ENCODE peak calls at places on chromosomes 5 and 9, in nine cellular contexts. One of them, this sample, is unnamed.

GRCh38 chr9:127083133-127083532 is 39.3 kb downstream of the ANGPTL2 start:
- DNase-seq in natural killer cell treated with Interleukin-12 subunit alpha and Interleukin-12 subunit beta and Interleukin-15 and Interleukin-18, amount 100 ng/mL, for 72 hours: no peak
- DNase-seq in stimulated activated CD4-positive, alpha-beta T cell treated with anti-CD3 and anti-CD28 coated beads, Interleukin-12 subunit alpha, Interleukin-12 subunit beta, amount 100 ng/mL, for 24 hours: no peak
- DNase-seq in ovary: no peak
- DNase-seq in BE2C: no peak
- DNase-seq in OCI-LY7: no peak
- DNase-seq in left ventricle myocardium inferior: no peak
- DNase-seq in dorsolateral prefrontal cortex: no peak
- DNase-seq in NCI-H2081: no peak
- DNase-seq in this sample: no peak

GRCh38 chr9:32551491-32552049 is 557 bp upstream of the SMIM27 start:
- DNase-seq in natural killer cell treated with Interleukin-12 subunit alpha and Interleukin-12 subunit beta and Interleukin-15 and Interleukin-18, amount 100 ng/mL, for 72 hours: peak
- DNase-seq in stimulated activated CD4-positive, alpha-beta T cell treated with anti-CD3 and anti-CD28 coated beads, Interleukin-12 subunit alpha, Interleukin-12 subunit beta, amount 100 ng/mL, for 24 hours: peak
- DNase-seq in OCI-LY7: peak
- DNase-seq in NCI-H2081: peak
- DNase-seq in ovary: peak
- DNase-seq in dorsolateral prefrontal cortex: peak
- DNase-seq in left ventricle myocardium inferior: no peak
- DNase-seq in BE2C: peak
- DNase-seq in this sample: peak

GRCh38 chr9:137195525-137196220 is 4.9 kb downstream of the TPRN start:
- DNase-seq in ovary: no peak
- DNase-seq in natural killer cell treated with Interleukin-12 subunit alpha and Interleukin-12 subunit beta and Interleukin-15 and Interleukin-18, amount 100 ng/mL, for 72 hours: no peak
- DNase-seq in stimulated activated CD4-positive, alpha-beta T cell treated with anti-CD3 and anti-CD28 coated beads, Interleukin-12 subunit alpha, Interleukin-12 subunit beta, amount 100 ng/mL, for 24 hours: no peak
- DNase-seq in BE2C: no peak
- DNase-seq in OCI-LY7: no peak
- DNase-seq in NCI-H2081: peak
- DNase-seq in dorsolateral prefrontal cortex: no peak
- DNase-seq in left ventricle myocardium inferior: no peak
- DNase-seq in this sample: no peak

GRCh38 chr5:107532182-107532878 is 138.4 kb downstream of the EFNA5 start:
- DNase-seq in dorsolateral prefrontal cortex: no peak
- DNase-seq in BE2C: no peak
- DNase-seq in natural killer cell treated with Interleukin-12 subunit alpha and Interleukin-12 subunit beta and Interleukin-15 and Interleukin-18, amount 100 ng/mL, for 72 hours: no peak
- DNase-seq in stimulated activated CD4-positive, alpha-beta T cell treated with anti-CD3 and anti-CD28 coated beads, Interleukin-12 subunit alpha, Interleukin-12 subunit beta, amount 100 ng/mL, for 24 hours: no peak
- DNase-seq in ovary: no peak
- DNase-seq in left ventricle myocardium inferior: no peak
- DNase-seq in NCI-H2081: no peak
- DNase-seq in OCI-LY7: no peak
- DNase-seq in this sample: no peak

GRCh38 chr5:113617191-113617796 is 103.8 kb downstream of the YTHDC2 start:
- DNase-seq in natural killer cell treated with Interleukin-12 subunit alpha and Interleukin-12 subunit beta and Interleukin-15 and Interleukin-18, amount 100 ng/mL, for 72 hours: no peak
- DNase-seq in NCI-H2081: no peak
- DNase-seq in OCI-LY7: no peak
- DNase-seq in left ventricle myocardium inferior: no peak
- DNase-seq in stimulated activated CD4-positive, alpha-beta T cell treated with anti-CD3 and anti-CD28 coated beads, Interleukin-12 subunit alpha, Interleukin-12 subunit beta, amount 100 ng/mL, for 24 hours: no peak
- DNase-seq in BE2C: no peak
- DNase-seq in dorsolateral prefrontal cortex: no peak
- DNase-seq in ovary: no peak
- DNase-seq in this sample: no peak

GRCh38 chr5:7261049-7261448 is 134.9 kb upstream of the ADCY2 start:
- DNase-seq in left ventricle myocardium inferior: no peak
- DNase-seq in OCI-LY7: peak
- DNase-seq in dorsolateral prefrontal cortex: no peak
- DNase-seq in natural killer cell treated with Interleukin-12 subunit alpha and Interleukin-12 subunit beta and Interleukin-15 and Interleukin-18, amount 100 ng/mL, for 72 hours: no peak
- DNase-seq in NCI-H2081: peak
- DNase-seq in stimulated activated CD4-positive, alpha-beta T cell treated with anti-CD3 and anti-CD28 coated beads, Interleukin-12 subunit alpha, Interleukin-12 subunit beta, amount 100 ng/mL, for 24 hours: no peak
- DNase-seq in ovary: no peak
- DNase-seq in BE2C: no peak
- DNase-seq in this sample: peak

GRCh38 chr9:70954126-70954525 is 167.3 kb downstream of the TRPM3 start:
- DNase-seq in BE2C: no peak
- DNase-seq in OCI-LY7: no peak
- DNase-seq in stimulated activated CD4-positive, alpha-beta T cell treated with anti-CD3 and anti-CD28 coated beads, Interleukin-12 subunit alpha, Interleukin-12 subunit beta, amount 100 ng/mL, for 24 hours: no peak
- DNase-seq in natural killer cell treated with Interleukin-12 subunit alpha and Interleukin-12 subunit beta and Interleukin-15 and Interleukin-18, amount 100 ng/mL, for 72 hours: no peak
- DNase-seq in dorsolateral prefrontal cortex: no peak
- DNase-seq in NCI-H2081: no peak
- DNase-seq in left ventricle myocardium inferior: no peak
- DNase-seq in ovary: no peak
- DNase-seq in this sample: no peak

GRCh38 chr9:69265891-69266290 is 59.1 kb upstream of the ENTREP1 start:
- DNase-seq in NCI-H2081: no peak
- DNase-seq in dorsolateral prefrontal cortex: no peak
- DNase-seq in BE2C: no peak
- DNase-seq in ovary: no peak
- DNase-seq in natural killer cell treated with Interleukin-12 subunit alpha and Interleukin-12 subunit beta and Interleukin-15 and Interleukin-18, amount 100 ng/mL, for 72 hours: no peak
- DNase-seq in left ventricle myocardium inferior: no peak
- DNase-seq in OCI-LY7: no peak
- DNase-seq in stimulated activated CD4-positive, alpha-beta T cell treated with anti-CD3 and anti-CD28 coated beads, Interleukin-12 subunit alpha, Interleukin-12 subunit beta, amount 100 ng/mL, for 24 hours: no peak
- DNase-seq in this sample: no peak

GRCh38 chr9:2093920-2094597 is 78.9 kb downstream of the SMARCA2 start:
- DNase-seq in natural killer cell treated with Interleukin-12 subunit alpha and Interleukin-12 subunit beta and Interleukin-15 and Interleukin-18, amount 100 ng/mL, for 72 hours: no peak
- DNase-seq in dorsolateral prefrontal cortex: no peak
- DNase-seq in BE2C: no peak
- DNase-seq in NCI-H2081: no peak
- DNase-seq in stimulated activated CD4-positive, alpha-beta T cell treated with anti-CD3 and anti-CD28 coated beads, Interleukin-12 subunit alpha, Interleukin-12 subunit beta, amount 100 ng/mL, for 24 hours: no peak
- DNase-seq in left ventricle myocardium inferior: no peak
- DNase-seq in OCI-LY7: no peak
- DNase-seq in ovary: no peak
- DNase-seq in this sample: no peak

GRCh38 chr5:55711531-55712022 is 547 bp downstream of the SLC38A9 start:
- DNase-seq in OCI-LY7: no peak
- DNase-seq in BE2C: no peak
- DNase-seq in left ventricle myocardium inferior: no peak
- DNase-seq in stimulated activated CD4-positive, alpha-beta T cell treated with anti-CD3 and anti-CD28 coated beads, Interleukin-12 subunit alpha, Interleukin-12 subunit beta, amount 100 ng/mL, for 24 hours: no peak
- DNase-seq in natural killer cell treated with Interleukin-12 subunit alpha and Interleukin-12 subunit beta and Interleukin-15 and Interleukin-18, amount 100 ng/mL, for 72 hours: no peak
- DNase-seq in dorsolateral prefrontal cortex: no peak
- DNase-seq in ovary: no peak
- DNase-seq in NCI-H2081: no peak
- DNase-seq in this sample: no peak

GRCh38 chr5:147818290-147818689 is 13.2 kb downstream of the SPINK1 start:
- DNase-seq in natural killer cell treated with Interleukin-12 subunit alpha and Interleukin-12 subunit beta and Interleukin-15 and Interleukin-18, amount 100 ng/mL, for 72 hours: no peak
- DNase-seq in left ventricle myocardium inferior: no peak
- DNase-seq in stimulated activated CD4-positive, alpha-beta T cell treated with anti-CD3 and anti-CD28 coated beads, Interleukin-12 subunit alpha, Interleukin-12 subunit beta, amount 100 ng/mL, for 24 hours: no peak
- DNase-seq in NCI-H2081: no peak
- DNase-seq in OCI-LY7: no peak
- DNase-seq in BE2C: no peak
- DNase-seq in dorsolateral prefrontal cortex: no peak
- DNase-seq in ovary: no peak
- DNase-seq in this sample: no peak

GRCh38 chr5:43150748-43151147 is 30.0 kb downstream of the ZNF131 start:
- DNase-seq in left ventricle myocardium inferior: no peak
- DNase-seq in OCI-LY7: no peak
- DNase-seq in stimulated activated CD4-positive, alpha-beta T cell treated with anti-CD3 and anti-CD28 coated beads, Interleukin-12 subunit alpha, Interleukin-12 subunit beta, amount 100 ng/mL, for 24 hours: no peak
- DNase-seq in ovary: no peak
- DNase-seq in natural killer cell treated with Interleukin-12 subunit alpha and Interleukin-12 subunit beta and Interleukin-15 and Interleukin-18, amount 100 ng/mL, for 72 hours: no peak
- DNase-seq in dorsolateral prefrontal cortex: no peak
- DNase-seq in BE2C: peak
- DNase-seq in NCI-H2081: no peak
- DNase-seq in this sample: no peak

GRCh38 chr5:57172466-57172961 is 1.3 kb upstream of the GPBP1 start:
- DNase-seq in stimulated activated CD4-positive, alpha-beta T cell treated with anti-CD3 and anti-CD28 coated beads, Interleukin-12 subunit alpha, Interleukin-12 subunit beta, amount 100 ng/mL, for 24 hours: no peak
- DNase-seq in NCI-H2081: peak
- DNase-seq in ovary: no peak
- DNase-seq in dorsolateral prefrontal cortex: no peak
- DNase-seq in natural killer cell treated with Interleukin-12 subunit alpha and Interleukin-12 subunit beta and Interleukin-15 and Interleukin-18, amount 100 ng/mL, for 72 hours: no peak
- DNase-seq in BE2C: no peak
- DNase-seq in OCI-LY7: peak
- DNase-seq in left ventricle myocardium inferior: no peak
- DNase-seq in this sample: peak

GRCh38 chr5:37771731-37772130 is 68.1 kb downstream of the GDNF start:
- DNase-seq in BE2C: no peak
- DNase-seq in dorsolateral prefrontal cortex: no peak
- DNase-seq in NCI-H2081: no peak
- DNase-seq in ovary: no peak
- DNase-seq in stimulated activated CD4-positive, alpha-beta T cell treated with anti-CD3 and anti-CD28 coated beads, Interleukin-12 subunit alpha, Interleukin-12 subunit beta, amount 100 ng/mL, for 24 hours: no peak
- DNase-seq in left ventricle myocardium inferior: no peak
- DNase-seq in natural killer cell treated with Interleukin-12 subunit alpha and Interleukin-12 subunit beta and Interleukin-15 and Interleukin-18, amount 100 ng/mL, for 72 hours: no peak
- DNase-seq in OCI-LY7: no peak
- DNase-seq in this sample: no peak

GRCh38 chr9:137032893-137033292 is 1.0 kb upstream of the FUT7 start:
- DNase-seq in ovary: no peak
- DNase-seq in BE2C: no peak
- DNase-seq in left ventricle myocardium inferior: peak
- DNase-seq in NCI-H2081: no peak
- DNase-seq in natural killer cell treated with Interleukin-12 subunit alpha and Interleukin-12 subunit beta and Interleukin-15 and Interleukin-18, amount 100 ng/mL, for 72 hours: no peak
- DNase-seq in OCI-LY7: no peak
- DNase-seq in stimulated activated CD4-positive, alpha-beta T cell treated with anti-CD3 and anti-CD28 coated beads, Interleukin-12 subunit alpha, Interleukin-12 subunit beta, amount 100 ng/mL, for 24 hours: no peak
- DNase-seq in dorsolateral prefrontal cortex: no peak
- DNase-seq in this sample: no peak

GRCh38 chr5:10232386-10232785 is 17.3 kb downstream of the ATPSCKMT start:
- DNase-seq in OCI-LY7: no peak
- DNase-seq in dorsolateral prefrontal cortex: no peak
- DNase-seq in BE2C: no peak
- DNase-seq in ovary: no peak
- DNase-seq in natural killer cell treated with Interleukin-12 subunit alpha and Interleukin-12 subunit beta and Interleukin-15 and Interleukin-18, amount 100 ng/mL, for 72 hours: no peak
- DNase-seq in left ventricle myocardium inferior: no peak
- DNase-seq in stimulated activated CD4-positive, alpha-beta T cell treated with anti-CD3 and anti-CD28 coated beads, Interleukin-12 subunit alpha, Interleukin-12 subunit beta, amount 100 ng/mL, for 24 hours: no peak
- DNase-seq in NCI-H2081: no peak
- DNase-seq in this sample: no peak

GRCh38 chr9:72718503-72718902 is 197.1 kb downstream of the TMC1 start:
- DNase-seq in stimulated activated CD4-positive, alpha-beta T cell treated with anti-CD3 and anti-CD28 coated beads, Interleukin-12 subunit alpha, Interleukin-12 subunit beta, amount 100 ng/mL, for 24 hours: no peak
- DNase-seq in natural killer cell treated with Interleukin-12 subunit alpha and Interleukin-12 subunit beta and Interleukin-15 and Interleukin-18, amount 100 ng/mL, for 72 hours: no peak
- DNase-seq in left ventricle myocardium inferior: no peak
- DNase-seq in OCI-LY7: no peak
- DNase-seq in NCI-H2081: no peak
- DNase-seq in ovary: no peak
- DNase-seq in dorsolateral prefrontal cortex: no peak
- DNase-seq in BE2C: no peak
- DNase-seq in this sample: no peak

GRCh38 chr9:79883073-79883645 is 311.4 kb downstream of the TLE4 start:
- DNase-seq in BE2C: no peak
- DNase-seq in dorsolateral prefrontal cortex: no peak
- DNase-seq in natural killer cell treated with Interleukin-12 subunit alpha and Interleukin-12 subunit beta and Interleukin-15 and Interleukin-18, amount 100 ng/mL, for 72 hours: no peak
- DNase-seq in ovary: no peak
- DNase-seq in OCI-LY7: peak
- DNase-seq in left ventricle myocardium inferior: peak
- DNase-seq in NCI-H2081: no peak
- DNase-seq in stimulated activated CD4-positive, alpha-beta T cell treated with anti-CD3 and anti-CD28 coated beads, Interleukin-12 subunit alpha, Interleukin-12 subunit beta, amount 100 ng/mL, for 24 hours: no peak
- DNase-seq in this sample: no peak

GRCh38 chr5:150155258-150156032 is at the start of gene PDGFRB:
- DNase-seq in natural killer cell treated with Interleukin-12 subunit alpha and Interleukin-12 subunit beta and Interleukin-15 and Interleukin-18, amount 100 ng/mL, for 72 hours: peak
- DNase-seq in stimulated activated CD4-positive, alpha-beta T cell treated with anti-CD3 and anti-CD28 coated beads, Interleukin-12 subunit alpha, Interleukin-12 subunit beta, amount 100 ng/mL, for 24 hours: peak
- DNase-seq in BE2C: peak
- DNase-seq in left ventricle myocardium inferior: peak
- DNase-seq in NCI-H2081: peak
- DNase-seq in dorsolateral prefrontal cortex: peak
- DNase-seq in OCI-LY7: no peak
- DNase-seq in ovary: peak
- DNase-seq in this sample: peak

GRCh38 chr5:10431408-10431807 is 10.3 kb upstream of the ROPN1L start:
- DNase-seq in OCI-LY7: no peak
- DNase-seq in dorsolateral prefrontal cortex: no peak
- DNase-seq in left ventricle myocardium inferior: no peak
- DNase-seq in NCI-H2081: no peak
- DNase-seq in natural killer cell treated with Interleukin-12 subunit alpha and Interleukin-12 subunit beta and Interleukin-15 and Interleukin-18, amount 100 ng/mL, for 72 hours: no peak
- DNase-seq in stimulated activated CD4-positive, alpha-beta T cell treated with anti-CD3 and anti-CD28 coated beads, Interleukin-12 subunit alpha, Interleukin-12 subunit beta, amount 100 ng/mL, for 24 hours: no peak
- DNase-seq in ovary: no peak
- DNase-seq in BE2C: no peak
- DNase-seq in this sample: no peak

GRCh38 chr5:109038209-109038840 is 290.6 kb downstream of the FER start:
- DNase-seq in dorsolateral prefrontal cortex: no peak
- DNase-seq in ovary: no peak
- DNase-seq in natural killer cell treated with Interleukin-12 subunit alpha and Interleukin-12 subunit beta and Interleukin-15 and Interleukin-18, amount 100 ng/mL, for 72 hours: no peak
- DNase-seq in NCI-H2081: no peak
- DNase-seq in OCI-LY7: no peak
- DNase-seq in left ventricle myocardium inferior: no peak
- DNase-seq in stimulated activated CD4-positive, alpha-beta T cell treated with anti-CD3 and anti-CD28 coated beads, Interleukin-12 subunit alpha, Interleukin-12 subunit beta, amount 100 ng/mL, for 24 hours: no peak
- DNase-seq in BE2C: no peak
- DNase-seq in this sample: no peak

GRCh38 chr5:181189962-181190710 is 14.9 kb downstream of the TRIM7 start:
- DNase-seq in natural killer cell treated with Interleukin-12 subunit alpha and Interleukin-12 subunit beta and Interleukin-15 and Interleukin-18, amount 100 ng/mL, for 72 hours: no peak
- DNase-seq in dorsolateral prefrontal cortex: no peak
- DNase-seq in left ventricle myocardium inferior: no peak
- DNase-seq in stimulated activated CD4-positive, alpha-beta T cell treated with anti-CD3 and anti-CD28 coated beads, Interleukin-12 subunit alpha, Interleukin-12 subunit beta, amount 100 ng/mL, for 24 hours: no peak
- DNase-seq in BE2C: no peak
- DNase-seq in ovary: peak
- DNase-seq in NCI-H2081: no peak
- DNase-seq in OCI-LY7: peak
- DNase-seq in this sample: no peak

GRCh38 chr5:307794-308579 is 13.5 kb upstream of the AHRR start:
- DNase-seq in ovary: no peak
- DNase-seq in OCI-LY7: no peak
- DNase-seq in dorsolateral prefrontal cortex: peak
- DNase-seq in NCI-H2081: no peak
- DNase-seq in BE2C: no peak
- DNase-seq in stimulated activated CD4-positive, alpha-beta T cell treated with anti-CD3 and anti-CD28 coated beads, Interleukin-12 subunit alpha, Interleukin-12 subunit beta, amount 100 ng/mL, for 24 hours: no peak
- DNase-seq in natural killer cell treated with Interleukin-12 subunit alpha and Interleukin-12 subunit beta and Interleukin-15 and Interleukin-18, amount 100 ng/mL, for 72 hours: no peak
- DNase-seq in left ventricle myocardium inferior: no peak
- DNase-seq in this sample: no peak

GRCh38 chr5:14574891-14575496 is 6.6 kb upstream of the OTULINL start:
- DNase-seq in ovary: no peak
- DNase-seq in NCI-H2081: peak
- DNase-seq in BE2C: no peak
- DNase-seq in OCI-LY7: no peak
- DNase-seq in left ventricle myocardium inferior: peak
- DNase-seq in dorsolateral prefrontal cortex: no peak
- DNase-seq in stimulated activated CD4-positive, alpha-beta T cell treated with anti-CD3 and anti-CD28 coated beads, Interleukin-12 subunit alpha, Interleukin-12 subunit beta, amount 100 ng/mL, for 24 hours: no peak
- DNase-seq in natural killer cell treated with Interleukin-12 subunit alpha and Interleukin-12 subunit beta and Interleukin-15 and Interleukin-18, amount 100 ng/mL, for 72 hours: no peak
- DNase-seq in this sample: peak

GRCh38 chr9:113151696-113152630 is 1.2 kb downstream of the SLC31A2 start:
- DNase-seq in natural killer cell treated with Interleukin-12 subunit alpha and Interleukin-12 subunit beta and Interleukin-15 and Interleukin-18, amount 100 ng/mL, for 72 hours: no peak
- DNase-seq in OCI-LY7: no peak
- DNase-seq in NCI-H2081: no peak
- DNase-seq in left ventricle myocardium inferior: peak
- DNase-seq in dorsolateral prefrontal cortex: no peak
- DNase-seq in BE2C: no peak
- DNase-seq in ovary: peak
- DNase-seq in stimulated activated CD4-positive, alpha-beta T cell treated with anti-CD3 and anti-CD28 coated beads, Interleukin-12 subunit alpha, Interleukin-12 subunit beta, amount 100 ng/mL, for 24 hours: no peak
- DNase-seq in this sample: no peak

GRCh38 chr9:126981218-126981617 is 66.6 kb downstream of the RALGPS1 start:
- DNase-seq in natural killer cell treated with Interleukin-12 subunit alpha and Interleukin-12 subunit beta and Interleukin-15 and Interleukin-18, amount 100 ng/mL, for 72 hours: no peak
- DNase-seq in BE2C: no peak
- DNase-seq in OCI-LY7: no peak
- DNase-seq in ovary: no peak
- DNase-seq in dorsolateral prefrontal cortex: no peak
- DNase-seq in NCI-H2081: no peak
- DNase-seq in stimulated activated CD4-positive, alpha-beta T cell treated with anti-CD3 and anti-CD28 coated beads, Interleukin-12 subunit alpha, Interleukin-12 subunit beta, amount 100 ng/mL, for 24 hours: no peak
- DNase-seq in left ventricle myocardium inferior: no peak
- DNase-seq in this sample: no peak

GRCh38 chr5:179608131-179608581 is 15.3 kb downstream of the HNRNPH1 start:
- DNase-seq in NCI-H2081: no peak
- DNase-seq in BE2C: no peak
- DNase-seq in ovary: no peak
- DNase-seq in dorsolateral prefrontal cortex: peak
- DNase-seq in stimulated activated CD4-positive, alpha-beta T cell treated with anti-CD3 and anti-CD28 coated beads, Interleukin-12 subunit alpha, Interleukin-12 subunit beta, amount 100 ng/mL, for 24 hours: no peak
- DNase-seq in OCI-LY7: peak
- DNase-seq in left ventricle myocardium inferior: no peak
- DNase-seq in natural killer cell treated with Interleukin-12 subunit alpha and Interleukin-12 subunit beta and Interleukin-15 and Interleukin-18, amount 100 ng/mL, for 72 hours: no peak
- DNase-seq in this sample: no peak

GRCh38 chr9:125522328-125522725 is 184.7 kb downstream of the MAPKAP1 start:
- DNase-seq in left ventricle myocardium inferior: no peak
- DNase-seq in stimulated activated CD4-positive, alpha-beta T cell treated with anti-CD3 and anti-CD28 coated beads, Interleukin-12 subunit alpha, Interleukin-12 subunit beta, amount 100 ng/mL, for 24 hours: no peak
- DNase-seq in ovary: no peak
- DNase-seq in dorsolateral prefrontal cortex: no peak
- DNase-seq in OCI-LY7: no peak
- DNase-seq in NCI-H2081: no peak
- DNase-seq in natural killer cell treated with Interleukin-12 subunit alpha and Interleukin-12 subunit beta and Interleukin-15 and Interleukin-18, amount 100 ng/mL, for 72 hours: no peak
- DNase-seq in BE2C: no peak
- DNase-seq in this sample: no peak

GRCh38 chr9:135219676-135220600 is 132.5 kb downstream of the OLFM1 start:
- DNase-seq in left ventricle myocardium inferior: no peak
- DNase-seq in BE2C: peak
- DNase-seq in OCI-LY7: no peak
- DNase-seq in NCI-H2081: no peak
- DNase-seq in dorsolateral prefrontal cortex: no peak
- DNase-seq in stimulated activated CD4-positive, alpha-beta T cell treated with anti-CD3 and anti-CD28 coated beads, Interleukin-12 subunit alpha, Interleukin-12 subunit beta, amount 100 ng/mL, for 24 hours: no peak
- DNase-seq in ovary: no peak
- DNase-seq in natural killer cell treated with Interleukin-12 subunit alpha and Interleukin-12 subunit beta and Interleukin-15 and Interleukin-18, amount 100 ng/mL, for 72 hours: peak
- DNase-seq in this sample: no peak

GRCh38 chr5:16492398-16493175 is 27.0 kb upstream of the ZNF622 start:
- DNase-seq in dorsolateral prefrontal cortex: no peak
- DNase-seq in BE2C: no peak
- DNase-seq in stimulated activated CD4-positive, alpha-beta T cell treated with anti-CD3 and anti-CD28 coated beads, Interleukin-12 subunit alpha, Interleukin-12 subunit beta, amount 100 ng/mL, for 24 hours: no peak
- DNase-seq in left ventricle myocardium inferior: no peak
- DNase-seq in natural killer cell treated with Interleukin-12 subunit alpha and Interleukin-12 subunit beta and Interleukin-15 and Interleukin-18, amount 100 ng/mL, for 72 hours: no peak
- DNase-seq in ovary: peak
- DNase-seq in NCI-H2081: peak
- DNase-seq in OCI-LY7: no peak
- DNase-seq in this sample: peak

GRCh38 chr5:139900546-139901250 is 105.1 kb downstream of the PSD2 start:
- DNase-seq in NCI-H2081: no peak
- DNase-seq in BE2C: no peak
- DNase-seq in left ventricle myocardium inferior: no peak
- DNase-seq in stimulated activated CD4-positive, alpha-beta T cell treated with anti-CD3 and anti-CD28 coated beads, Interleukin-12 subunit alpha, Interleukin-12 subunit beta, amount 100 ng/mL, for 24 hours: no peak
- DNase-seq in ovary: no peak
- DNase-seq in OCI-LY7: no peak
- DNase-seq in natural killer cell treated with Interleukin-12 subunit alpha and Interleukin-12 subunit beta and Interleukin-15 and Interleukin-18, amount 100 ng/mL, for 72 hours: no peak
- DNase-seq in dorsolateral prefrontal cortex: no peak
- DNase-seq in this sample: no peak

This sample was measured in globus pallidus.